ENCODE peak calls at places on chromosomes 16 and 17, in ten cellular contexts. L is sigmoid colon, P is breast epithelium, V is HL-60, R is Panc1, F is stomach, T is HepG2, X is SK-N-SH, M is H1, G is upper lobe of left lung. Y is an unnamed sample.

GRCh38 chr17:67779098-67779672 is 46.1 kb upstream of the BPTF start:
- DNase-seq in L (peak; percentile 68), P (peak; percentile 24), V (no peak), R (no peak), F (peak; percentile 44), T (peak; percentile 74), X (peak; percentile 88), M (peak; percentile 84), G (peak; percentile 39), Y (no peak)

GRCh38 chr17:6485646-6486412 is 41.6 kb downstream of the PIMREG start:
- DNase-seq in L (no peak), P (no peak), V (no peak), R (no peak), F (no peak), T (no peak), X (no peak), M (no peak), G (no peak), Y (no peak)

GRCh38 chr17:63842173-63842539 is 329 bp downstream of the SMARCD2 start:
- DNase-seq in L (peak; percentile 77), P (peak; percentile 46), V (peak; percentile 70), R (no peak), F (peak; percentile 33), T (no peak), X (no peak), M (peak; percentile 63), G (no peak), Y (no peak)

GRCh38 chr17:17994770-17995169 is 22.1 kb downstream of the DRC3 start:
- DNase-seq in L (no peak), P (no peak), V (no peak), R (no peak), F (no peak), T (no peak), X (no peak), M (no peak), G (no peak), Y (no peak)

GRCh38 chr17:76932402-76933333 is 64.5 kb downstream of the MGAT5B start:
- DNase-seq in L (no peak), P (no peak), V (no peak), R (no peak), F (no peak), T (no peak), X (no peak), M (no peak), G (no peak), Y (no peak)

GRCh38 chr16:51573191-51573590 is 422.1 kb upstream of the SALL1 start:
- DNase-seq in L (no peak), P (no peak), V (no peak), R (no peak), F (no peak), T (no peak), X (no peak), M (no peak), G (no peak), Y (no peak)

GRCh38 chr17:48071654-48072053 is 23.5 kb downstream of the NFE2L1 start:
- DNase-seq in L (peak; percentile 10), P (no peak), V (no peak), R (no peak), F (no peak), T (no peak), X (no peak), M (no peak), G (no peak), Y (no peak)

GRCh38 chr17:28738680-28739384 is 5.0 kb upstream of the TRAF4 start:
- DNase-seq in L (no peak), P (no peak), V (no peak), R (no peak), F (no peak), T (no peak), X (no peak), M (no peak), G (no peak), Y (no peak)

GRCh38 chr17:69486779-69487637 is 72.5 kb downstream of the MAP2K6 start:
- DNase-seq in L (no peak), P (no peak), V (no peak), R (no peak), F (no peak), T (no peak), X (no peak), M (no peak), G (no peak), Y (no peak)

GRCh38 chr17:69489303-69489702 is 74.8 kb downstream of the MAP2K6 start:
- DNase-seq in L (no peak), P (no peak), V (no peak), R (no peak), F (no peak), T (no peak), X (no peak), M (no peak), G (no peak), Y (no peak)

GRCh38 chr17:69492410-69493071 is 78.0 kb downstream of the MAP2K6 start:
- DNase-seq in L (no peak), P (no peak), V (no peak), R (no peak), F (no peak), T (no peak), X (peak; percentile 42), M (no peak), G (no peak), Y (no peak)
- TF ChIP-seq CTCF in L (no peak), P (no peak), V (no peak), R (no peak), F (no peak), T (no peak), X (peak; percentile 23), M (no peak), G (no peak), Y (no peak)

GRCh38 chr17:27318228-27318627 is 24.3 kb downstream of the WSB1 start:
- DNase-seq in L (peak; percentile 64), P (no peak), V (no peak), R (no peak), F (no peak), T (no peak), X (no peak), M (no peak), G (no peak), Y (no peak)

GRCh38 chr17:27315322-27315721 is 21.4 kb downstream of the WSB1 start:
- DNase-seq in L (peak; percentile 97), P (peak; percentile 68), V (no peak), R (no peak), F (peak; percentile 67), T (no peak), X (no peak), M (no peak), G (peak; percentile 89), Y (no peak)

GRCh38 chr17:27319536-27320221 is 25.8 kb downstream of the WSB1 start:
- DNase-seq in L (peak; percentile 94), P (peak; percentile 46), V (no peak), R (no peak), F (peak; percentile 88), T (no peak), X (no peak), M (peak; percentile 39), G (peak; percentile 82), Y (no peak)

GRCh38 chr17:27318633-27319032 is 24.7 kb downstream of the WSB1 start:
- DNase-seq in L (no peak), P (no peak), V (no peak), R (no peak), F (no peak), T (no peak), X (no peak), M (no peak), G (no peak), Y (no peak)

GRCh38 chr17:27315796-27316465 is 22.0 kb downstream of the WSB1 start:
- DNase-seq in L (no peak), P (no peak), V (no peak), R (no peak), F (no peak), T (no peak), X (no peak), M (no peak), G (peak; percentile 38), Y (no peak)
- TF ChIP-seq POLR2AphosphoS5 in L (no peak), P (no peak), V (no peak), R (no peak), F (no peak), T (no peak), X (no peak), M (no peak), G (no peak), Y (no peak)

GRCh38 chr16:88925540-88925887 is 51.5 kb downstream of the CBFA2T3 start:
- DNase-seq in L (no peak), P (no peak), V (no peak), R (no peak), F (no peak), T (no peak), X (no peak), M (no peak), G (no peak), Y (no peak)

GRCh38 chr16:88926374-88926990 is 50.5 kb downstream of the CBFA2T3 start:
- DNase-seq in L (no peak), P (no peak), V (no peak), R (no peak), F (no peak), T (peak; percentile 28), X (no peak), M (no peak), G (no peak), Y (no peak)

GRCh38 chr16:88923450-88923849 is 53.6 kb downstream of the CBFA2T3 start:
- DNase-seq in L (no peak), P (no peak), V (no peak), R (no peak), F (no peak), T (no peak), X (no peak), M (no peak), G (no peak), Y (no peak)

GRCh38 chr16:88923926-88924833 is 52.8 kb downstream of the CBFA2T3 start:
- DNase-seq in L (no peak), P (no peak), V (no peak), R (no peak), F (no peak), T (peak; percentile 25), X (no peak), M (no peak), G (no peak), Y (no peak)

DNA sequence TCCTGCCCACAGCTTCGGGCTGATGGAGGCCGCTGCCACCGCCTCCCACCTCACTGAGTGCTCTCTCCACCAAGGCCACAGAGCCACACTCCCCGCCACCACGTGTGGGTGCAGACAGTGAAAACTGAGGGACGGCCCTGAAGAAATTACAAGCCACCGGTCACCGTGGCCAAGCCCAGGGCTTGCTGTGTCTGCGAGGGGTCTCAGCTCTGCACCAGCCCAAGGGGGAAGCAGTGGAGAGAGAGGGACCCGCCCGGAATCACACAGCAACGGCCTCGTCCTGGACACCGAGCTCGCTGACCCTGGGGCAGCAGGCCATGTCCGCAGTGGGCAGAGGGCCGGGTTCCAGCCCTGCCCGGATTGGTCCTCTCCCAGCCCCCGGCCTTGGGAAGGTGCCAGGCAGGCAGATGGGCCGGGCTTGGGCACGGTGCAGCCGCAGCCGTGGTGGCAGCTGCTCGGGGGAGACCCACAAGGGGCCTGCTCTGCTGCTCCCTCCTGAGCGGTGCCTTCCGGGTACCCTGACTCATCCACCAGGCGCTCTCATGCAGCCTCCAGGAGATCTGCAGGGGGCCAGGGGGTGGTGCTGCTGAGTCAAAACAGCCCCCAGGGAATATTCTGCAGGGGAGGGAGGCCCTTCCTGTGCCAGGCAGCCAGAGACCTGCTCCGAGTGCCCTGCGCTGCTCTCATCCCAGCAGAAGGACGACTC is 52.0 kb downstream of the CBFA2T3 start:
- DNase-seq in L (no peak), P (no peak), V (no peak), R (no peak), F (no peak), T (peak; percentile 70), X (peak; percentile 80), M (no peak), G (peak; percentile 41), Y (no peak)
- TF ChIP-seq CTCF in L (no peak), P (no peak), V (no peak), R (no peak), F (no peak), T (peak; percentile 76), X (peak; percentile 59), M (peak; percentile 7), G (peak; percentile 13), Y (no peak)

GRCh38 chr17:33924105-33924504 is 331.0 kb upstream of the CCL2 start:
- DNase-seq in L (no peak), P (no peak), V (no peak), R (no peak), F (no peak), T (no peak), X (no peak), M (no peak), G (no peak), Y (no peak)

GRCh38 chr17:33927732-33928133 is 327.4 kb upstream of the CCL2 start:
- DNase-seq in L (no peak), P (no peak), V (no peak), R (no peak), F (no peak), T (no peak), X (peak; percentile 39), M (no peak), G (no peak), Y (no peak)

GRCh38 chr17:33922971-33923370 is 332.1 kb upstream of the CCL2 start:
- DNase-seq in L (no peak), P (no peak), V (no peak), R (no peak), F (no peak), T (no peak), X (no peak), M (no peak), G (no peak), Y (no peak)

GRCh38 chr17:33929181-33929724 is 325.8 kb upstream of the CCL2 start:
- DNase-seq in L (no peak), P (no peak), V (no peak), R (no peak), F (no peak), T (no peak), X (no peak), M (peak; percentile 65), G (no peak), Y (no peak)

GRCh38 chr17:33925650-33926049 is 329.4 kb upstream of the CCL2 start:
- DNase-seq in L (no peak), P (no peak), V (no peak), R (no peak), F (no peak), T (no peak), X (no peak), M (no peak), G (no peak), Y (no peak)
- TF ChIP-seq POLR2AphosphoS5 in L (no peak), P (no peak), V (no peak), R (no peak), F (no peak), T (no peak), X (no peak), M (no peak), G (no peak), Y (no peak)